ENCODE peak calls at places on chromosomes 4 and X, in eight cellular contexts. G, K, D, R, W, M, A and Y are unnamed samples.
A peak's percentile ranks its signal among the peaks of the same experiment; 100 is the strongest.

GRCh38 chr4:141719585-141719984 is 83.2 kb downstream of the IL15 start:
- DNase-seq in G (no peak), K (no peak), D (no peak), R (no peak), W (no peak), M (no peak), A (no peak), Y (no peak)

GRCh38 chrX:1686642-1687041 is 71.8 kb downstream of the ASMT start:
- DNase-seq in G (no peak), K (no peak), D (no peak), R (no peak), W (no peak), M (peak; percentile 60), A (no peak), Y (no peak)

GRCh38 chr4:186934841-186935443 is 211.3 kb upstream of the FAT1 start:
- DNase-seq in G (peak; percentile 34), K (no peak), D (no peak), R (no peak), W (peak; percentile 55), M (no peak), A (no peak), Y (peak; percentile 43)

GRCh38 chr4:87017580-87018061 is 82.8 kb downstream of the AFF1 start:
- DNase-seq in G (peak; percentile 41), K (no peak), D (no peak), R (no peak), W (no peak), M (peak; percentile 75), A (no peak), Y (peak; percentile 69)

GRCh38 chrX:36443007-36443406 is 523.5 kb downstream of the CFAP47 start:
- DNase-seq in G (no peak), K (no peak), D (no peak), R (no peak), W (no peak), M (no peak), A (no peak), Y (no peak)

GRCh38 chr4:6658204-6658585 is 17.7 kb downstream of the MRFAP1 start:
- DNase-seq in G (no peak), K (no peak), D (no peak), R (no peak), W (no peak), M (no peak), A (no peak), Y (no peak)

GRCh38 chrX:136708348-136708747 is 60.4 kb downstream of the CD40LG start:
- DNase-seq in G (no peak), K (no peak), D (no peak), R (no peak), W (no peak), M (no peak), A (no peak), Y (peak; percentile 20)

GRCh38 chrX:31222946-31223345 is 151.1 kb upstream of the FTHL17 start:
- DNase-seq in G (no peak), K (no peak), D (no peak), R (no peak), W (no peak), M (no peak), A (no peak), Y (no peak)

GRCh38 chrX:134544189-134544588 is 84.2 kb downstream of the HPRT1 start:
- DNase-seq in G (no peak), K (no peak), D (no peak), R (no peak), W (no peak), M (peak; percentile 50), A (no peak), Y (no peak)

GRCh38 chr4:33864290-33864859 is 2379.9 kb downstream of the ARAP2 start:
- DNase-seq in G (no peak), K (no peak), D (no peak), R (no peak), W (no peak), M (no peak), A (no peak), Y (no peak)

GRCh38 chr4:52058275-52058674 is 7.2 kb downstream of the SPATA18 start:
- DNase-seq in G (no peak), K (no peak), D (no peak), R (no peak), W (no peak), M (no peak), A (no peak), Y (no peak)

DNA sequence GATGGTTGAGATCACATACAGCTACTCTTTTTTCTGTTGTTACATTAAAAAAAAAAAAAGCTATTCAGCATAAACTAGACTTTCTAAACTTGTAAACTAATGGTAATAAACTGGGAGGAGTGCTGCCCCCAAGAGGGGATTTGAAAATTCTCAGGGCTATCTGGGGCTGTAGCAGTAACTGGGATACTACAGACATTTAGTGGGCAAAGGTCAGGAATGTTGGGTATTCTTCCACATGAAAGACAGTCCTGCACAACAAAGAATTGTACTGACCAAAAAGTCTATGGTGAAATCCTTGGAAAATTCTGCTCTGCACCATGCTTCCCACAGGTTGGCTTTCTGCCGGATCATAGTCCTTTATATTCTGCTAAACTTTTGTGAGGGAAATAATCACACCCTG is 232.6 kb upstream of the BOD1L1 start:
- DNase-seq in G (no peak), K (no peak), D (no peak), R (no peak), W (no peak), M (peak; percentile 3), A (no peak), Y (peak; percentile 6)
- TF ChIP-seq CTCF in G (peak; percentile 20), K (no peak), D (no peak), R (peak; percentile 9), W (no peak), M (no peak), A (no peak), Y (no peak)

DNA sequence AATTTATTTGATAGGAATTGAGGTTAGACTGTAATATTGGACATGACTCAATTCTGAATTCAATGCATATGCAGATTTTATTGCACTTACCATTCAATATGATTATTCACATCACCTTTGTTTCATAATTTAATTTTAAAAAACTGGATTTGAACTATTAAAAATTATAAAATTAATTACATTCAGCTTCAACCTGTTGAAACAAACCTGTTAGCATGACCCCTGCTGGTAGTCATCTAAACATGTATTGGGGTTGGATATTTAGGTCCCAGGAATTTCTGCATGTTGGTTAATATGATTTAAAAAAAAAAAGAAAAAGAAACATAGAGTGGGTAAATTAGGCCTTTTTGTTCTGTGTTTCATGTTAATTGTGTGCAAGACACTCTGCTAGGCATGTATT is 85.9 kb downstream of the ARSJ start:
- DNase-seq in G (no peak), K (peak; percentile 48), D (no peak), R (no peak), W (no peak), M (peak; percentile 26), A (no peak), Y (peak; percentile 36)
- TF ChIP-seq CTCF in G (peak; percentile 34), K (no peak), D (no peak), R (peak; percentile 6), W (no peak), M (peak; percentile 43), A (peak; percentile 27), Y (peak; percentile 24)

DNA sequence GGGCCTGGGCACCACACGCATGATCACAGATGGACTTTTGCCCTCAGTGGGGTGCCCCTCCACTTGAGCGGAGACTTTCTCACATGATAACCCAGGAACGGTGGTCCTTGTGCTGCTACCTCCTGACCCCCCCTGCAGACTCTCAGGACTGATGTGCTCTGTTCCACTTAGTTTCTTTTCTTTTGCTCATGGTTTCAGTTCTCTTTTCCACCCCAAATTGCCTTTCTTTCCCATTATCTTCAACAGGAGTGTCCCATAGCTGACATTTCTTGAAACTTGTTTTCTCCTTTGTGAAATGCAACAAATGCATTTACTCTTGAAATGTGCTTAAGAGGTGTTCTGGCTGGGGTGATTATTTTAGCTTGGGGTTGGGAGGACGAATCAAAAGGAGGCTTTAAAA is 9.0 kb downstream of the MPC1L start:
- DNase-seq in G (no peak), K (no peak), D (no peak), R (no peak), W (no peak), M (no peak), A (no peak), Y (no peak)
- TF ChIP-seq CTCF in G (no peak), K (no peak), D (no peak), R (no peak), W (no peak), M (no peak), A (no peak), Y (no peak)

GRCh38 chrX:116198235-116198634 is 27.7 kb downstream of the AGTR2 start:
- DNase-seq in G (no peak), K (no peak), D (no peak), R (no peak), W (no peak), M (no peak), A (no peak), Y (no peak)

GRCh38 chrX:116194649-116195048 is 24.1 kb downstream of the AGTR2 start:
- DNase-seq in G (no peak), K (no peak), D (no peak), R (no peak), W (no peak), M (no peak), A (no peak), Y (no peak)

DNA sequence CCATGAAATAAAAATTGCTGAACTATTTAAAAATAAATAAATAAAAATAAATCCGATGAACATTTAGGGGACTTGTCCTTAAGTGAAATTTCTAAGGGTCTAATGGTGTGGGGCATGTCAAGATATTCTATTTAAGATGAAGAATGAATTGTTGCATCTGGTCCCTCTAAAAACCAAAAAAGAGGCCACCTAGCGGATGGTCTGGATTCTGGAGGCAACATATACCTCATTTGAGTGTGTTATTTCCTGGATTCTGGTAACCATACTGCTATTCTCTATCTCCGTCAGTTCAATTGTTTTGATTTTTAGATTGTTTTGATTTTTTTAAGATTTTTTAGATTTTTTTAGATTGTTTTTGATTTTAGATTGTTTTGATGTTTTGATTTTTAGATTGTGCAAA is 28.3 kb downstream of the AGTR2 start:
- DNase-seq in G (no peak), K (no peak), D (no peak), R (no peak), W (no peak), M (no peak), A (no peak), Y (peak; percentile 21)
- TF ChIP-seq CTCF in G (no peak), K (no peak), D (no peak), R (peak; percentile 24), W (no peak), M (no peak), A (no peak), Y (peak; percentile 8)

GRCh38 chrX:57772637-57773036 is 92.6 kb upstream of the NLRP2B start:
- DNase-seq in G (no peak), K (no peak), D (no peak), R (no peak), W (no peak), M (no peak), A (no peak), Y (peak; percentile 2)
- TF ChIP-seq CTCF in G (no peak), K (no peak), D (no peak), R (no peak), W (no peak), M (no peak), A (no peak), Y (no peak)